ENCODE peak calls at places on chromosomes 13 and 19, in nine cellular contexts. G is fibroblast of mammary gland, X is ovary, E is A549, O is fibroblast of lung, Z is mammary epithelial cell, H is brain microvascular endothelial cell, N is body of pancreas, Q is tibial artery. D is an unnamed sample.

GRCh38 chr13:25295228-25295627 is 6.2 kb upstream of the NUP58 start:
- DNase-seq in X (no peak), N (no peak), G (peak), E (peak), O (peak), H (peak), Z (no peak), Q (no peak), D (no peak)

GRCh38 chr13:110915874-110916670 is 1.2 kb upstream of the ANKRD10 start:
- DNase-seq in Q (no peak), N (no peak), G (peak), X (no peak), O (peak), Z (peak), E (no peak), H (no peak), D (peak)

GRCh38 chr19:29927944-29928669 is 13.9 kb upstream of the URI1 start:
- DNase-seq in H (no peak), X (no peak), N (no peak), O (no peak), G (no peak), Q (no peak), Z (no peak), E (no peak), D (no peak)

GRCh38 chr19:611506-611869 is 21.8 kb downstream of the HCN2 start:
- DNase-seq in Z (peak), G (peak), Q (no peak), E (no peak), X (no peak), N (no peak), H (peak), O (peak), D (peak)

GRCh38 chr13:34913040-34913439 is 29.0 kb upstream of the NBEA start:
- DNase-seq in N (no peak), G (peak), X (no peak), Z (no peak), E (peak), H (peak), Q (no peak), O (peak), D (peak)

GRCh38 chr19:50815443-50815842 is 8.1 kb downstream of the KLK1 start:
- DNase-seq in E (peak), X (no peak), N (no peak), O (no peak), G (no peak), Q (no peak), H (no peak), Z (no peak), D (no peak)

GRCh38 chr19:29685326-29685725 is 20.1 kb downstream of the PLEKHF1 start:
- DNase-seq in N (no peak), Q (no peak), Z (peak), X (no peak), G (peak), H (no peak), O (peak), E (no peak), D (no peak)

GRCh38 chr13:106418556-106418955 is 116.9 kb downstream of the EFNB2 start:
- DNase-seq in Z (peak), E (no peak), G (peak), H (peak), Q (no peak), X (no peak), O (peak), N (no peak), D (no peak)

GRCh38 chr13:25232937-25233515 is 54.3 kb downstream of the MTMR6 start:
- DNase-seq in E (peak), G (peak), N (no peak), X (no peak), Q (no peak), Z (peak), O (peak), H (no peak), D (peak)

GRCh38 chr13:29594310-29594709 is 1.2 kb downstream of the SLC7A1 start:
- DNase-seq in X (peak), E (peak), O (peak), N (peak), G (peak), Z (peak), Q (no peak), H (peak), D (peak)

GRCh38 chr19:54803410-54803809 is at the start of gene KIR2DL4:
- DNase-seq in G (no peak), E (no peak), N (no peak), H (no peak), X (no peak), O (no peak), Q (no peak), Z (no peak), D (no peak)

GRCh38 chr13:27211771-27212364 is 39.5 kb upstream of the RPL21 start:
- DNase-seq in Q (no peak), E (no peak), Z (peak), H (peak), G (peak), X (no peak), O (peak), N (no peak), D (peak)

GRCh38 chr19:48252625-48253024 is 3.1 kb downstream of the CARD8 start:
- DNase-seq in H (no peak), E (no peak), O (no peak), Q (no peak), Z (no peak), X (no peak), G (no peak), N (no peak), D (no peak)

GRCh38 chr13:111490611-111491010 is 170.2 kb downstream of the TEX29 start:
- DNase-seq in G (no peak), H (no peak), Q (peak), O (no peak), E (no peak), Z (no peak), N (no peak), X (no peak), D (no peak)

GRCh38 chr13:85141425-85141824 is 657.8 kb downstream of the SLITRK6 start:
- DNase-seq in H (no peak), Q (no peak), E (no peak), Z (no peak), O (no peak), X (no peak), N (no peak), G (no peak), D (no peak)

GRCh38 chr19:44737238-44738160 is 11.0 kb upstream of the BCL3 start:
- DNase-seq in G (peak), Z (no peak), E (peak), X (peak), N (peak), H (peak), Q (no peak), O (peak), D (peak)

GRCh38 chr19:33251526-33252090 is 26.0 kb upstream of the SLC7A10 start:
- DNase-seq in O (no peak), H (no peak), N (no peak), Z (no peak), E (no peak), G (no peak), X (no peak), Q (no peak), D (no peak)

GRCh38 chr13:85969331-85969730 is 170.1 kb upstream of the SLITRK6 start:
- DNase-seq in G (no peak), E (no peak), O (no peak), Q (no peak), Z (no peak), H (no peak), X (no peak), N (no peak), D (no peak)

GRCh38 chr19:4914736-4915501 is 5.6 kb downstream of the UHRF1 start:
- DNase-seq in E (peak), O (peak), H (peak), G (peak), Q (no peak), Z (peak), X (no peak), N (no peak), D (peak)

GRCh38 chr19:46786236-46787039 is 2.0 kb downstream of the SLC1A5 start:
- DNase-seq in G (peak), Z (peak), X (peak), Q (peak), O (peak), N (peak), H (peak), E (peak), D (peak)

GRCh38 chr13:108313382-108313781 is 43.9 kb downstream of the TNFSF13B start:
- DNase-seq in Q (no peak), G (peak), E (no peak), H (no peak), X (no peak), N (no peak), O (no peak), Z (no peak), D (no peak)

GRCh38 chr13:36559388-36559787 is 114.4 kb upstream of the SERTM1 start:
- DNase-seq in Q (no peak), X (no peak), H (no peak), O (no peak), N (no peak), G (no peak), Z (no peak), E (no peak), D (no peak)

GRCh38 chr13:94674609-94675348 is 37.6 kb downstream of the SOX21 start:
- DNase-seq in H (peak), E (peak), O (peak), N (peak), Q (no peak), G (peak), Z (peak), X (no peak), D (peak)

GRCh38 chr19:11649941-11650340 is 52.7 kb downstream of the ZNF627 start:
- DNase-seq in N (no peak), E (no peak), X (no peak), O (no peak), G (peak), Z (no peak), Q (no peak), H (no peak), D (no peak)

GRCh38 chr19:50983625-50984292 is at the start of gene KLK7:
- DNase-seq in X (no peak), N (no peak), O (no peak), H (no peak), Q (no peak), E (no peak), G (no peak), Z (peak), D (no peak)

GRCh38 chr13:98797456-98797855 is 45.0 kb upstream of the SLC15A1 start:
- DNase-seq in O (peak), Z (no peak), Q (no peak), N (no peak), X (no peak), E (no peak), H (no peak), G (no peak), D (no peak)

GRCh38 chr19:46764817-46765291 is 18.6 kb upstream of the STRN4 start:
- DNase-seq in G (no peak), E (no peak), X (no peak), O (no peak), Q (no peak), N (peak), Z (no peak), H (no peak), D (no peak)

GRCh38 chr19:40740747-40741146 is 9.5 kb downstream of the ACTMAP start:
- DNase-seq in N (no peak), Q (peak), Z (no peak), H (no peak), E (no peak), X (no peak), G (peak), O (no peak), D (no peak)
- H3K4me3 ChIP-seq in N (no peak), Q (no peak), Z (no peak), H (no peak), E (no peak), X (no peak), G (no peak), O (no peak), D (no peak)

DNA sequence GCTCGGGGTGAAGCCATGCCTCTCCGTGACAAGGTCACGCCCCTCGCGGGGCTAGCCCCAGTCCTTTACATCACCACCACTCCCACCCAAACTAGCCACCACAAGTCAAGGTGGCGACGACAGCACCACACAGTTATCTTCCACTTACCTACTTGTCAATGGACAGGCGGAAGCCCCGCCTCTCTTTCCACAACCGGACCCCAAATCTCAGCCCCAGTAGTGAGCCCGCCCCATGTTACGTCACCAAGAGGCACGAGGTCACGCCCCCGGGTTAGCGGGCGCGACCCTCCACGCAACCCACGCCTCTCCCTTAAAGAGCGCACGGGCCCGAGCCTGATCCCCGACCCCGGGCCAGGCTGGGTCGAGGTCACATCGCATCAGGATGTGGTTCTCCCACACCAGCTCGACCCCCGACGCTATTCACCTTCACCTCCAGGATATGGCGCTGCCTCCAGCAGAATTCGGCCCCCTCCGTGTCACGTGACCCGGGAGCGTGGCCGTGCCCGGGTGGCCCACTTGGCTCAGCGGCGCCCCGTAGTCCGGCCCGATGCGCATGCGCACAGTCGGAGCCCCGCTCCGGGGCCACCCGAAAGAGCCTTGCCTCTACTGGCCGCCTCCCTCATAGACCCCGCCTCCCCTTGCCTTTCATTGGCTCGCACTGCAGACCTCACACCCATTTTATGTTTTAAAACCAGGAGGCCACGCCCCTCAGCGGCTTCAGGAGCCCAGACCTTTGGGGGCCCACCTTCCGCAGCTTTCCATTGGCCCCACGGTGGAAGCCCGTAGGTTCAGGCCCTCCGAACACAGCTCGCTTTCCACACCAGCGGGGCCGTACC is 18.2 kb downstream of the SYDE1 start:
- DNase-seq in Q (peak), O (peak), N (peak), H (peak), Z (peak), G (peak), X (peak), E (peak), D (peak)
- TF ChIP-seq CTCF in Q (peak), O (no peak), N (peak), H (no peak), Z (no peak), G (no peak), X (no peak), E (no peak), D (no peak)

GRCh38 chr13:101455863-101456262 is 3.4 kb downstream of the ITGBL1 start:
- DNase-seq in Z (peak), O (peak), G (peak), X (no peak), N (no peak), E (peak), H (peak), Q (no peak), D (peak)
- H3K4me3 ChIP-seq in Z (no peak), O (peak), G (no peak), X (no peak), N (no peak), E (no peak), H (no peak), Q (peak), D (no peak)

DNA sequence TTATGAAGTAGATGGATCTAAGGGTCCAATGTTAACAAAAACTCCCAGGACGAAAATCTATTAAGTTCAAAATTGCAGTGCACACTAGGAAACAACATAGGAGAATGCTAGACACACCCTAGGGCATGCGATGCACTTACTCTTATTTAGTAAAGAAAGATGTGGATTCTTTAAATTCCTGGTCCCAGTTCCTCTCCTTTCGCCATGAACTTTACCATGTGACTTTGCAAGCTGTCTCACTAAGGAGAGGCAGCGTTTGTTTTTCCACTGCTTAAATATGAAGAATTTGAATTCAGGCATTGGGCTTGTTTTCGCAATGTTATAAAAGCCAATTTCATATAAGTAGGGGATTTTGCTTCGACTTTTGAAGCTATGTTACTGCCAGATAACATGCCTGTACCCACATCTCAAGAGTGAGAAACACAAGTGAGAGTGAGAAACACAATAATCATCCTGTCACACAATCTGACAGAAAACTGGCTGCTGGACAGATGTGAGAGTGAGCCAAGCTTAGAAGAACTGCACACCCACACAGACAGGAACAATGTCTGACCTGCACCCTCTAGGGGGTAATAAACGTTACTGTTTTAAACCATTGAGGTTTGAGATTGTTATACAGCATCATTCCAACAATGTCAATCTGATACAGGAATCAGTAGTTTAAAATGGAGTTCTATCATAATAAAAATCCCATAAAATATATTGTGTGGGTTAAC is 1308.5 kb downstream of the SLITRK5 start:
- DNase-seq in H (no peak), X (no peak), O (peak), Q (no peak), G (no peak), Z (no peak), E (no peak), N (no peak), D (peak)
- TF ChIP-seq CTCF in H (peak), X (no peak), O (no peak), Q (no peak), G (no peak), Z (no peak), E (no peak), N (no peak), D (peak)

GRCh38 chr19:2578391-2578826 is 102.5 kb downstream of the GADD45B start:
- DNase-seq in O (peak), H (peak), G (peak), Q (peak), E (peak), X (peak), Z (peak), N (no peak), D (peak)
- H3K4me3 ChIP-seq in O (peak), H (peak), G (peak), Q (peak), E (peak), X (peak), Z (peak), N (no peak), D (no peak)